ENCODE peak calls at places on chromosomes 2 and 18, in six cellular contexts. Z, Q, B, P, D and X are unnamed samples.

GRCh38 chr18:25141796-25142365 is 210.1 kb downstream of the ZNF521 start:
- DNase-seq in Z (no peak), Q (no peak), B (no peak), P (no peak), D (no peak), X (no peak)

GRCh38 chr18:36808681-36809080 is 20.1 kb downstream of the TPGS2 start:
- DNase-seq in Z (peak; percentile 51), Q (no peak), B (no peak), P (no peak), D (no peak), X (peak; percentile 66)

GRCh38 chr2:10477443-10478297 is 29.5 kb upstream of the ODC1 start:
- DNase-seq in Z (no peak), Q (no peak), B (no peak), P (no peak), D (no peak), X (no peak)

GRCh38 chr2:183124222-183124956 is at the start of gene NUP35:
- DNase-seq in Z (peak; percentile 89), Q (peak; percentile 83), B (peak; percentile 92), P (peak; percentile 85), D (peak; percentile 70), X (peak; percentile 92)

GRCh38 chr2:175439416-175439815 is 257.9 kb upstream of the ATP5MC3 start:
- DNase-seq in Z (no peak), Q (no peak), B (no peak), P (no peak), D (no peak), X (no peak)

GRCh38 chr2:74374509-74375205 is 5.5 kb downstream of the DCTN1 start:
- DNase-seq in Z (peak; percentile 63), Q (no peak), B (no peak), P (peak; percentile 34), D (no peak), X (peak; percentile 80)

GRCh38 chr18:59273936-59274928 is 978 bp upstream of the RAX start:
- DNase-seq in Z (no peak), Q (no peak), B (no peak), P (no peak), D (no peak), X (no peak)

GRCh38 chr2:86523491-86523890 is 39.8 kb downstream of the CHMP3 start:
- DNase-seq in Z (no peak), Q (no peak), B (no peak), P (no peak), D (no peak), X (no peak)

GRCh38 chr18:7754258-7754657 is 187.1 kb downstream of the PTPRM start:
- DNase-seq in Z (no peak), Q (no peak), B (no peak), P (no peak), D (no peak), X (no peak)

GRCh38 chr2:226791487-226792081 is 8.0 kb downstream of the IRS1 start:
- DNase-seq in Z (peak; percentile 73), Q (peak; percentile 88), B (peak; percentile 93), P (peak; percentile 92), D (peak; percentile 84), X (peak; percentile 85)

GRCh38 chr2:134774074-134774742 is 55.4 kb upstream of the TMEM163 start:
- DNase-seq in Z (peak; percentile 22), Q (no peak), B (no peak), P (no peak), D (no peak), X (peak; percentile 7)

GRCh38 chr2:238716171-238716570 is 131.7 kb upstream of the TWIST2 start:
- DNase-seq in Z (no peak), Q (no peak), B (no peak), P (no peak), D (no peak), X (no peak)

GRCh38 chr2:486381-486780 is 190.8 kb downstream of the TMEM18 start:
- DNase-seq in Z (no peak), Q (no peak), B (no peak), P (no peak), D (no peak), X (no peak)

GRCh38 chr2:221562226-221562625 is 9.9 kb downstream of the EPHA4 start:
- DNase-seq in Z (no peak), Q (no peak), B (no peak), P (no peak), D (no peak), X (no peak)

GRCh38 chr2:45282646-45283045 is 273.4 kb upstream of the SIX2 start:
- DNase-seq in Z (no peak), Q (no peak), B (no peak), P (no peak), D (no peak), X (no peak)

GRCh38 chr2:160703648-160704585 is 210.3 kb upstream of the RBMS1 start:
- DNase-seq in Z (no peak), Q (peak; percentile 4), B (peak; percentile 55), P (no peak), D (no peak), X (no peak)

GRCh38 chr2:37802106-37802791 is 122.8 kb upstream of the RMDN2 start:
- DNase-seq in Z (no peak), Q (no peak), B (no peak), P (no peak), D (no peak), X (no peak)

GRCh38 chr2:217777906-217778305 is 224.9 kb downstream of the TNS1 start:
- DNase-seq in Z (no peak), Q (no peak), B (no peak), P (no peak), D (no peak), X (no peak)